ENCODE peak calls at places on chromosome X, in seven cellular contexts. Z, P, G, U, E, F and R are unnamed samples.

GRCh38 chrX:153639177-153640044 is 7.6 kb upstream of the DUSP9 start:
- DNase-seq in U (no peak), Z (no peak), P (no peak), E (no peak), F (no peak), G (no peak), R (no peak)

GRCh38 chrX:135707880-135708279 is 5.6 kb upstream of the CT45A1 start:
- DNase-seq in Z (peak; percentile 31), G (no peak), P (peak; percentile 80), U (peak; percentile 16), E (peak; percentile 49), F (no peak), R (peak; percentile 60)

GRCh38 chrX:64184396-64184795 is 21.1 kb downstream of the AMER1 start:
- DNase-seq in E (no peak), G (no peak), P (no peak), Z (no peak), U (no peak), F (no peak), R (no peak)

GRCh38 chrX:145848451-145848850 is 30.8 kb downstream of the SLITRK2 start:
- DNase-seq in P (no peak), G (no peak), U (no peak), Z (no peak), F (no peak), E (no peak), R (no peak)

GRCh38 chrX:47047989-47048388 is 30.3 kb upstream of the RGN start:
- DNase-seq in P (peak; percentile 64), Z (no peak), F (no peak), E (no peak), U (no peak), G (peak; percentile 35), R (no peak)

GRCh38 chrX:136453114-136453513 is 34.6 kb upstream of the BRS3 start:
- DNase-seq in P (no peak), Z (no peak), F (no peak), U (no peak), E (no peak), G (no peak), R (no peak)

GRCh38 chrX:79161655-79162054 is 17.2 kb downstream of the GPR174 start:
- DNase-seq in P (no peak), Z (no peak), E (no peak), G (no peak), U (no peak), F (peak; percentile 72), R (no peak)

GRCh38 chrX:40433160-40433559 is 147.6 kb upstream of the ATP6AP2 start:
- DNase-seq in Z (peak; percentile 46), G (no peak), P (no peak), E (no peak), U (no peak), F (no peak), R (no peak)

GRCh38 chrX:155048997-155049619 is 21.8 kb downstream of the CMC4 start:
- DNase-seq in F (no peak), G (peak; percentile 55), Z (peak; percentile 35), U (no peak), P (peak; percentile 58), E (peak; percentile 68), R (peak; percentile 75)

GRCh38 chrX:46796574-46797191 is 37.8 kb upstream of the SLC9A7 start:
- DNase-seq in U (peak; percentile 36), F (no peak), G (peak; percentile 64), P (peak; percentile 43), E (peak; percentile 78), Z (peak; percentile 54), R (peak; percentile 78)

GRCh38 chrX:97400492-97400891 is 516.8 kb downstream of the RPA4 start:
- DNase-seq in P (no peak), F (no peak), Z (no peak), U (no peak), G (no peak), E (no peak), R (peak; percentile 52)

GRCh38 chrX:34638116-34638515 is 19.0 kb downstream of the TMEM47 start:
- DNase-seq in F (no peak), U (no peak), E (no peak), G (peak; percentile 54), P (no peak), Z (peak; percentile 1), R (peak; percentile 1)

GRCh38 chrX:51395807-51396728 is 63.4 kb downstream of the NUDT10 start:
- DNase-seq in P (no peak), U (no peak), G (no peak), Z (no peak), E (peak; percentile 43), F (no peak), R (no peak)

GRCh38 chrX:13690836-13691235 is 1.9 kb downstream of the RAB9A start:
- DNase-seq in G (no peak), P (no peak), U (no peak), F (no peak), E (no peak), Z (no peak), R (peak; percentile 8)

GRCh38 chrX:155966876-155967275 is 30.6 kb upstream of the IL9R start:
- DNase-seq in Z (peak; percentile 54), E (peak; percentile 43), G (no peak), F (peak; percentile 12), U (peak; percentile 38), P (peak; percentile 59), R (peak; percentile 79)

GRCh38 chrX:912677-913076 is 282.1 kb downstream of the SHOX start:
- DNase-seq in P (no peak), G (no peak), F (no peak), E (no peak), Z (no peak), U (no peak), R (no peak)

GRCh38 chrX:12686324-12686723 is 104.9 kb upstream of the PRPS2 start:
- DNase-seq in U (no peak), E (no peak), Z (no peak), P (no peak), G (no peak), F (no peak), R (no peak)

GRCh38 chrX:147735364-147735763 is 176.4 kb upstream of the FMR1 start:
- DNase-seq in E (no peak), P (no peak), U (no peak), Z (no peak), G (no peak), F (no peak), R (no peak)

GRCh38 chrX:133435544-133436124 is 20.3 kb upstream of the GPC4 start:
- DNase-seq in F (no peak), G (no peak), U (no peak), E (no peak), Z (peak; percentile 1), P (no peak), R (no peak)

GRCh38 chrX:155334486-155335316 is at the start of gene CLIC2:
- DNase-seq in F (no peak), E (no peak), U (no peak), P (peak; percentile 76), Z (no peak), G (peak; percentile 79), R (peak; percentile 3)

GRCh38 chrX:155065035-155065734 is 5.8 kb downstream of the CMC4 start:
- DNase-seq in F (no peak), U (no peak), E (no peak), G (peak; percentile 49), P (no peak), Z (no peak), R (no peak)

GRCh38 chrX:115311666-115312065 is 22.2 kb downstream of the LUZP4 start:
- DNase-seq in F (no peak), G (no peak), U (no peak), E (peak; percentile 65), Z (no peak), P (no peak), R (no peak)

GRCh38 chrX:104854188-104854587 is 288.2 kb downstream of the IL1RAPL2 start:
- DNase-seq in U (no peak), F (no peak), E (no peak), Z (no peak), P (no peak), G (no peak), R (no peak)

GRCh38 chrX:9153299-9153698 is 119.4 kb upstream of the FAM9B start:
- DNase-seq in E (no peak), P (no peak), U (no peak), G (peak; percentile 65), Z (no peak), F (no peak), R (no peak)

GRCh38 chrX:39808471-39808917 is 289.3 kb downstream of the BCOR start:
- DNase-seq in Z (no peak), F (no peak), P (peak; percentile 13), G (peak; percentile 80), U (no peak), E (no peak), R (no peak)

GRCh38 chrX:52979993-52980392 is 21.7 kb upstream of the FAM156A start:
- DNase-seq in E (no peak), P (no peak), F (no peak), Z (peak; percentile 88), G (no peak), U (no peak), R (no peak)
- TF ChIP-seq CEBPB in E (no peak), P (no peak), F (no peak), Z (peak; percentile 67), G (no peak), U (no peak), R (no peak)

DNA sequence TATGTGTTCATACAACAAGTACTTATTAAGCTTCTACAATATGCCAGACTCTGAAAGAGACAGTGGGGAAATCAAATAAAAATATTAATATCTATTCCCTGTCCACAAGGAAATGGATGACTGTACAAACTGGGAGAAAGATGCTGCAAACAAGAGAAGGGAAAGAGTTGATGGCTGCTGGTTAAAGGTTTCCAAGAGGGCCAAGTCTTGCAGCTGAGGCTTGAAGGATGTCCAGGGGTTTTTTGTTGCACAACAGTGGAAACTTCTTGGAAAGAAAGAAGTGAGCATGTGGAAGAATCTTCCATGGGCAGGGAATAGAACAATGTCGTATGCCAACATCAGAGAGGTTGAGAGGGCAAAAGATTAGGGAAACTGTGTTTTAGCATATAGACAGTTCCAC is 95.8 kb downstream of the MID1 start:
- DNase-seq in U (no peak), F (no peak), P (no peak), G (no peak), E (no peak), Z (no peak), R (no peak)
- TF ChIP-seq CEBPB in U (no peak), F (no peak), P (no peak), G (peak; percentile 25), E (no peak), Z (no peak), R (no peak)

GRCh38 chrX:110162867-110163266 is 155.0 kb downstream of the AMMECR1 start:
- DNase-seq in F (no peak), Z (no peak), P (no peak), U (no peak), E (no peak), G (no peak), R (no peak)
- TF ChIP-seq CEBPB in F (no peak), Z (no peak), P (no peak), U (no peak), E (no peak), G (no peak), R (no peak)

GRCh38 chrX:37959212-37960021 is 46.9 kb upstream of the SYTL5 start:
- DNase-seq in E (no peak), F (no peak), U (no peak), P (no peak), G (no peak), Z (peak; percentile 95), R (no peak)

GRCh38 chrX:37955273-37955672 is 51.1 kb upstream of the SYTL5 start:
- DNase-seq in Z (no peak), U (no peak), P (no peak), G (no peak), E (no peak), F (no peak), R (no peak)

GRCh38 chrX:37961118-37961517 is 45.2 kb upstream of the SYTL5 start:
- DNase-seq in Z (no peak), G (no peak), F (no peak), E (no peak), P (no peak), U (no peak), R (no peak)

GRCh38 chrX:37956223-37956622 is 50.1 kb upstream of the SYTL5 start:
- DNase-seq in E (no peak), F (no peak), Z (no peak), U (no peak), P (no peak), G (no peak), R (no peak)

GRCh38 chrX:37958493-37959211 is 47.7 kb upstream of the SYTL5 start:
- DNase-seq in P (no peak), F (no peak), E (no peak), U (no peak), Z (peak; percentile 67), G (peak; percentile 1), R (no peak)
- TF ChIP-seq CEBPB in P (no peak), F (no peak), E (no peak), U (no peak), Z (no peak), G (no peak), R (no peak)